ENCODE peak calls at places on chromosomes 6 and 20, in five cellular contexts. J, F, O, Z and T are unnamed samples.

GRCh38 chr6:25278557-25278913 is 639 bp upstream of the CARMIL1 start:
- DNase-seq in O (no peak), F (no peak), Z (no peak), J (no peak), T (no peak)

GRCh38 chr20:313402-313801 is 11.9 kb upstream of the SOX12 start:
- DNase-seq in F (no peak), O (no peak), J (no peak), Z (no peak), T (no peak)

GRCh38 chr6:503610-504362 is 112.2 kb downstream of the IRF4 start:
- DNase-seq in Z (no peak), O (no peak), F (no peak), J (no peak), T (no peak)

GRCh38 chr20:46057856-46058655 is 29.0 kb downstream of the SLC12A5 start:
- DNase-seq in J (peak; percentile 47), Z (no peak), F (no peak), O (no peak), T (no peak)

GRCh38 chr6:123210645-123211044 is 214.6 kb downstream of the CLVS2 start:
- DNase-seq in J (no peak), Z (no peak), F (no peak), O (no peak), T (no peak)

GRCh38 chr6:40888456-40888990 is 150.5 kb downstream of the UNC5CL start:
- DNase-seq in Z (no peak), J (no peak), F (no peak), O (no peak), T (no peak)

GRCh38 chr6:66662196-66662595 is 955.2 kb upstream of the EYS start:
- DNase-seq in F (no peak), J (peak; percentile 1), Z (no peak), O (no peak), T (peak; percentile 33)

GRCh38 chr6:6057442-6058053 is 50.8 kb upstream of the NRN1 start:
- DNase-seq in Z (peak; percentile 53), J (no peak), O (peak; percentile 31), F (peak; percentile 12), T (peak; percentile 43)

GRCh38 chr6:83514877-83515466 is 2.6 kb downstream of the PRSS35 start:
- DNase-seq in Z (peak; percentile 30), J (peak; percentile 80), O (peak; percentile 47), F (peak; percentile 14), T (peak; percentile 50)

GRCh38 chr6:163585932-163586437 is 171.5 kb downstream of the QKI start:
- DNase-seq in F (peak; percentile 18), Z (no peak), O (peak; percentile 57), J (peak; percentile 93), T (no peak)

GRCh38 chr6:32685603-32686002 is 19.1 kb upstream of the HLA-DQB1 start:
- DNase-seq in F (no peak), Z (peak; percentile 95), O (no peak), J (peak; percentile 39), T (no peak)

GRCh38 chr20:61548069-61548468 is 296.0 kb downstream of the CDH4 start:
- DNase-seq in O (no peak), F (no peak), J (no peak), Z (no peak), T (no peak)

GRCh38 chr20:31573555-31574295 is 31.4 kb upstream of the ID1 start:
- DNase-seq in F (no peak), O (peak; percentile 14), J (no peak), Z (no peak), T (no peak)

GRCh38 chr6:144969154-144969553 is 684.0 kb downstream of the UTRN start:
- DNase-seq in Z (no peak), F (no peak), O (no peak), J (peak; percentile 70), T (no peak)

GRCh38 chr6:16840291-16840690 is 79.0 kb upstream of the ATXN1 start:
- DNase-seq in J (no peak), O (no peak), F (no peak), Z (no peak), T (no peak)

GRCh38 chr6:48476257-48476656 is 365.3 kb upstream of the PTCHD4 start:
- DNase-seq in J (peak; percentile 30), O (no peak), Z (no peak), F (no peak), T (no peak)

GRCh38 chr20:31717478-31717946 is 5.2 kb downstream of the BCL2L1 start:
- DNase-seq in F (no peak), J (no peak), O (no peak), Z (peak; percentile 68), T (no peak)

GRCh38 chr20:48995599-48995998 is 50.5 kb upstream of the CSE1L start:
- DNase-seq in F (no peak), Z (no peak), J (no peak), O (no peak), T (no peak)

GRCh38 chr20:4272225-4272624 is 256.9 kb upstream of the RNF24 start:
- DNase-seq in F (no peak), J (no peak), O (no peak), Z (no peak), T (no peak)

GRCh38 chr6:109793015-109793414 is 101.9 kb downstream of the FIG4 start:
- DNase-seq in F (no peak), O (no peak), J (no peak), Z (no peak), T (no peak)

GRCh38 chr6:109795994-109796555 is 105.0 kb downstream of the FIG4 start:
- DNase-seq in F (no peak), J (peak; percentile 37), Z (no peak), O (no peak), T (no peak)

GRCh38 chr6:109791301-109791700 is 100.2 kb downstream of the FIG4 start:
- DNase-seq in J (peak; percentile 33), Z (no peak), O (no peak), F (no peak), T (no peak)

GRCh38 chr6:109794201-109794926 is 103.3 kb downstream of the FIG4 start:
- DNase-seq in Z (no peak), J (peak; percentile 88), O (no peak), F (no peak), T (peak; percentile 24)

GRCh38 chr6:109793793-109794192 is 102.7 kb downstream of the FIG4 start:
- DNase-seq in O (peak; percentile 12), F (peak; percentile 55), J (peak; percentile 98), Z (no peak), T (no peak)
- TF ChIP-seq RCOR1 in O (no peak), F (no peak), J (no peak), Z (no peak), T (no peak)

GRCh38 chr6:75449625-75450206 is 43.9 kb downstream of the FILIP1 start:
- DNase-seq in Z (no peak), O (no peak), F (no peak), J (peak; percentile 79), T (no peak)
- TF ChIP-seq RCOR1 in Z (no peak), O (no peak), F (no peak), J (no peak), T (no peak)

GRCh38 chr20:41014557-41015088 is 14.0 kb upstream of the TOP1 start:
- DNase-seq in F (no peak), J (peak; percentile 47), O (no peak), Z (no peak), T (no peak)
- TF ChIP-seq RCOR1 in F (no peak), J (no peak), O (no peak), Z (no peak), T (no peak)

DNA sequence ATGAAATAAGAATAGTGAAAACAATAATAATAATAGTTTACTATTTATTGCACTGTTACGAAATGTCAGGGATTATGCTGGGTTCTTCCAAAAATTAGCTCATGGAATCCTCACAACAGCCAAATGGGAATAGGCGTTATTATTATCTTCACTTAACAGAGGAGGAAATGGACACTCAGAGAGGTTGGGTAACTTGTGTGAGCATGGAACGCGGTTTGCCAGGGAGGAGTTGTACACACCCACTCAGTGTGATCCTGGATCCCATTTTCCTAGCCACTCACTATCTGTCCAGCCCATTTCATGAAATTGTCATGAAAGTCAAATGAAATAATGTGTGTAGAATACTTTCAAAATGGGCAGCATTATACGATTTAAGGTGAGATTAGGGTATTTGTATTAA is 4.6 kb downstream of the NELFCD start:
- DNase-seq in J (no peak), O (no peak), F (no peak), Z (no peak), T (no peak)
- TF ChIP-seq RCOR1 in J (no peak), O (no peak), F (no peak), Z (no peak), T (no peak)

GRCh38 chr20:3238616-3239025 is 369 bp downstream of the SLC4A11 start:
- DNase-seq in F (peak; percentile 59), J (no peak), Z (no peak), O (peak; percentile 60), T (no peak)
- TF ChIP-seq RCOR1 in F (no peak), J (no peak), Z (no peak), O (no peak), T (no peak)

GRCh38 chr6:37516920-37517405 is 17.3 kb upstream of the CCDC167 start:
- DNase-seq in O (no peak), F (no peak), J (no peak), Z (no peak), T (peak; percentile 51)
- TF ChIP-seq RCOR1 in O (no peak), F (no peak), J (no peak), Z (no peak), T (no peak)

GRCh38 chr20:33604991-33605370 is 57.1 kb upstream of the C20orf144 start:
- DNase-seq in J (no peak), Z (no peak), F (no peak), O (no peak), T (no peak)
- TF ChIP-seq RCOR1 in J (no peak), Z (no peak), F (no peak), O (no peak), T (no peak)